ENCODE peak calls at places on chromosomes 5 and 9, in five cellular contexts. K is lower leg skin; W is NCI-H1092 treated with DMSO at 0.1 percent for 48 hours; P is activated T-helper 1 cell treated with anti-CD3 and anti-CD28 coated beads, Interleukin-12 subunit alpha, Interleukin-12 subunit beta, Interleukin-2, Interleukin-4 antibody, amounts not matched to agents 30 ng/mL and 10 ng/mL and 1 ng/mL, durations not matched to agents 14 hours and 24 hours and 36 hours; L is GM19239. Q is an unnamed sample.

GRCh38 chr5:140151068-140151718 is 23.8 kb upstream of the CYSTM1 start:
- DNase-seq in P (no peak), W (no peak), K (peak; percentile 77), L (no peak), Q (no peak)

GRCh38 chr9:107540167-107540566 is 50.6 kb upstream of the KLF4 start:
- DNase-seq in K (no peak), L (no peak), W (peak; percentile 54), P (no peak), Q (no peak)

GRCh38 chr9:85420750-85421149 is 321.0 kb downstream of the AGTPBP1 start:
- DNase-seq in L (no peak), W (no peak), P (no peak), K (no peak), Q (peak; percentile 0)

GRCh38 chr9:36789886-36790285 is 217.2 kb downstream of the MELK start:
- DNase-seq in W (no peak), P (no peak), L (no peak), K (no peak), Q (no peak)

GRCh38 chr9:34046784-34047379 is 1.8 kb downstream of the UBAP2 start:
- DNase-seq in P (no peak), L (no peak), W (no peak), K (no peak), Q (no peak)

GRCh38 chr5:149667084-149667826 is 62.9 kb upstream of the PPARGC1B start:
- DNase-seq in W (no peak), K (no peak), P (no peak), L (peak; percentile 47), Q (no peak)

GRCh38 chr5:145984072-145984471 is 47.7 kb downstream of the SH3RF2 start:
- DNase-seq in P (no peak), K (no peak), L (no peak), W (no peak), Q (no peak)

GRCh38 chr5:145936401-145937131 is at the start of gene SH3RF2:
- DNase-seq in P (peak; percentile 26), K (peak; percentile 88), L (no peak), W (no peak), Q (peak; percentile 73)

GRCh38 chr5:54320256-54320655 is 9.9 kb upstream of the ARL15 start:
- DNase-seq in W (no peak), K (no peak), P (no peak), L (no peak), Q (no peak)

GRCh38 chr9:133778336-133778995 is 40.3 kb upstream of the SARDH start:
- DNase-seq in K (no peak), P (no peak), W (no peak), L (no peak), Q (no peak)

GRCh38 chr9:105419981-105420597 is 27.7 kb upstream of the FSD1L start:
- DNase-seq in W (no peak), P (no peak), L (no peak), K (no peak), Q (no peak)

GRCh38 chr5:78399115-78399514 is 38.7 kb downstream of the SCAMP1 start:
- DNase-seq in W (no peak), K (no peak), P (no peak), L (no peak), Q (no peak)

GRCh38 chr5:37034955-37035354 is 158.4 kb downstream of the NIPBL start:
- DNase-seq in W (no peak), P (no peak), L (no peak), K (no peak), Q (no peak)

Q was measured in NCI-H524.